ENCODE peak calls at places on chromosomes 12 and 14, in seven cellular contexts. X, N, H, U, J, P and R are unnamed samples.

GRCh38 chr14:77603654-77604270 is 12.7 kb downstream of the SPTLC2 start:
- DNase-seq in X (no peak), N (peak; percentile 65), H (peak; percentile 50), U (no peak), J (no peak), P (no peak), R (no peak)

GRCh38 chr14:78638926-78639325 is 468.8 kb downstream of the NRXN3 start:
- DNase-seq in X (no peak), N (no peak), H (no peak), U (no peak), J (no peak), P (no peak), R (no peak)

GRCh38 chr12:5138845-5139244 is 95.2 kb downstream of the KCNA5 start:
- DNase-seq in X (no peak), N (no peak), H (no peak), U (no peak), J (no peak), P (no peak), R (no peak)

GRCh38 chr12:93571360-93571853 is 1.1 kb upstream of the SOCS2 start:
- DNase-seq in X (peak; percentile 5), N (peak; percentile 59), H (peak; percentile 42), U (peak; percentile 87), J (peak; percentile 78), P (peak; percentile 40), R (peak; percentile 75)

GRCh38 chr14:94897092-94897491 is 127.2 kb upstream of the GSC start:
- DNase-seq in X (no peak), N (no peak), H (peak; percentile 10), U (no peak), J (no peak), P (no peak), R (no peak)

GRCh38 chr14:104827173-104828055 is 26.5 kb downstream of the ZBTB42 start:
- DNase-seq in X (peak; percentile 66), N (peak; percentile 46), H (no peak), U (peak; percentile 81), J (peak; percentile 84), P (peak; percentile 39), R (no peak)

GRCh38 chr12:132315507-132315906 is 13.9 kb downstream of the GALNT9 start:
- DNase-seq in X (no peak), N (no peak), H (no peak), U (no peak), J (no peak), P (no peak), R (no peak)

GRCh38 chr14:99590746-99591555 is 13.1 kb downstream of the CCDC85C start:
- DNase-seq in X (peak; percentile 81), N (peak; percentile 85), H (peak; percentile 41), U (no peak), J (no peak), P (no peak), R (no peak)

GRCh38 chr12:123006977-123007376 is 26.5 kb downstream of the ARL6IP4 start:
- DNase-seq in X (no peak), N (no peak), H (no peak), U (no peak), J (no peak), P (no peak), R (no peak)

GRCh38 chr12:24901975-24902461 is 46.9 kb downstream of the BCAT1 start:
- DNase-seq in X (no peak), N (peak; percentile 81), H (no peak), U (no peak), J (no peak), P (no peak), R (no peak)

GRCh38 chr12:30515351-30515750 is 180.3 kb downstream of the IPO8 start:
- DNase-seq in X (no peak), N (peak; percentile 26), H (no peak), U (no peak), J (peak; percentile 30), P (no peak), R (no peak)

GRCh38 chr12:16076553-16076952 is 165.4 kb downstream of the DERA start:
- DNase-seq in X (no peak), N (no peak), H (peak; percentile 31), U (no peak), J (peak; percentile 41), P (no peak), R (no peak)

GRCh38 chr12:116959845-116960514 is 49.2 kb downstream of the FBXW8 start:
- DNase-seq in X (no peak), N (no peak), H (no peak), U (no peak), J (no peak), P (no peak), R (no peak)

GRCh38 chr12:131188131-131189050 is 234.7 kb downstream of the ADGRD1 start:
- DNase-seq in X (no peak), N (no peak), H (no peak), U (no peak), J (no peak), P (no peak), R (peak; percentile 28)

GRCh38 chr12:80412343-80412953 is 31.6 kb upstream of the PTPRQ start:
- DNase-seq in X (peak; percentile 65), N (peak; percentile 56), H (peak; percentile 46), U (no peak), J (peak; percentile 80), P (peak; percentile 59), R (no peak)

GRCh38 chr12:101885912-101886561 is 8.7 kb downstream of the DRAM1 start:
- DNase-seq in X (no peak), N (no peak), H (no peak), U (no peak), J (no peak), P (no peak), R (no peak)

GRCh38 chr12:8493084-8493483 is 20.2 kb upstream of the CLEC4D start:
- DNase-seq in X (no peak), N (no peak), H (no peak), U (no peak), J (no peak), P (no peak), R (no peak)

GRCh38 chr14:30958555-30959407 is 66.7 kb upstream of the AP4S1 start:
- DNase-seq in X (no peak), N (no peak), H (no peak), U (no peak), J (no peak), P (no peak), R (no peak)

GRCh38 chr14:64817631-64818030 is 62.1 kb downstream of the SPTB start:
- DNase-seq in X (no peak), N (no peak), H (no peak), U (no peak), J (no peak), P (no peak), R (no peak)

GRCh38 chr14:93023039-93023438 is 92.7 kb downstream of the ITPK1 start:
- DNase-seq in X (peak; percentile 24), N (no peak), H (no peak), U (no peak), J (no peak), P (no peak), R (no peak)